ENCODE peak calls at places on chromosomes 16 and 17, in four cellular contexts. B is A549, F is GM12878, W is transverse colon. S is an unnamed sample.

GRCh38 chr16:87844374-87844733 is 25.0 kb downstream of the SLC7A5 start:
- DNase-seq in B (no peak), F (no peak), W (no peak), S (no peak)

GRCh38 chr16:73058616-73059409 is 10.9 kb upstream of the ZFHX3 start:
- DNase-seq in B (peak; percentile 77), F (no peak), W (no peak), S (peak; percentile 69)

GRCh38 chr17:34299918-34300600 is 14.5 kb downstream of the CCL11 start:
- DNase-seq in B (no peak), F (no peak), W (no peak), S (no peak)

GRCh38 chr16:22425036-22425801 is 50.8 kb upstream of the CDR2 start:
- DNase-seq in B (no peak), F (no peak), W (no peak), S (peak; percentile 78)

GRCh38 chr16:15671530-15672117 is 21.6 kb downstream of the NDE1 start:
- DNase-seq in B (no peak), F (no peak), W (no peak), S (no peak)

GRCh38 chr17:65092262-65092661 is 35.7 kb upstream of the GNA13 start:
- DNase-seq in B (peak; percentile 64), F (no peak), W (no peak), S (no peak)

GRCh38 chr17:64051153-64051552 is 30.7 kb upstream of the ICAM2 start:
- DNase-seq in B (no peak), F (no peak), W (no peak), S (peak; percentile 4)

GRCh38 chr16:26985100-26986065 is 81.3 kb upstream of the C16orf82 start:
- DNase-seq in B (no peak), F (no peak), W (no peak), S (no peak)

GRCh38 chr17:44610331-44610730 is 45.9 kb upstream of the MEIOC start:
- DNase-seq in B (no peak), F (no peak), W (no peak), S (no peak)

GRCh38 chr17:8141741-8142140 is 10.5 kb downstream of the PER1 start:
- DNase-seq in B (no peak), F (no peak), W (no peak), S (peak; percentile 71)

GRCh38 chr16:22388101-22388644 is 13.8 kb upstream of the CDR2 start:
- DNase-seq in B (no peak), F (no peak), W (no peak), S (no peak)

GRCh38 chr17:4329838-4330237 is 36.6 kb downstream of the UBE2G1 start:
- DNase-seq in B (peak; percentile 88), F (no peak), W (no peak), S (no peak)

GRCh38 chr17:76072149-76072858 is at the start of gene SRP68:
- DNase-seq in B (peak; percentile 95), F (peak; percentile 59), W (peak; percentile 93), S (peak; percentile 95)

GRCh38 chr17:29615048-29615385 is 7.7 kb downstream of the CORO6 start:
- DNase-seq in B (no peak), F (no peak), W (peak; percentile 54), S (no peak)

GRCh38 chr17:3801043-3801746 is at the start of gene ITGAE:
- DNase-seq in B (no peak), F (no peak), W (no peak), S (no peak)

GRCh38 chr16:30874821-30875717 is 18.8 kb downstream of the BCL7C start:
- DNase-seq in B (peak; percentile 93), F (peak; percentile 64), W (peak; percentile 93), S (peak; percentile 94)

GRCh38 chr17:63911657-63912100 is 621 bp upstream of the CSHL1 start:
- DNase-seq in B (peak; percentile 41), F (no peak), W (peak; percentile 44), S (no peak)

GRCh38 chr16:10625595-10626357 is 45.4 kb upstream of the EMP2 start:
- DNase-seq in B (peak; percentile 72), F (no peak), W (no peak), S (no peak)

GRCh38 chr17:82156284-82156925 is 56.2 kb downstream of the CCDC57 start:
- DNase-seq in B (no peak), F (no peak), W (no peak), S (no peak)

GRCh38 chr16:81482329-81483063 is 37.9 kb downstream of the CMIP start:
- DNase-seq in B (no peak), F (no peak), W (no peak), S (no peak)
- H3K27ac ChIP-seq in B (peak overlapping the region; percentile 81), F (peak overlapping the region; percentile 92), W (peak overlapping the region; percentile 45), S (no peak overlapping the region)

DNA sequence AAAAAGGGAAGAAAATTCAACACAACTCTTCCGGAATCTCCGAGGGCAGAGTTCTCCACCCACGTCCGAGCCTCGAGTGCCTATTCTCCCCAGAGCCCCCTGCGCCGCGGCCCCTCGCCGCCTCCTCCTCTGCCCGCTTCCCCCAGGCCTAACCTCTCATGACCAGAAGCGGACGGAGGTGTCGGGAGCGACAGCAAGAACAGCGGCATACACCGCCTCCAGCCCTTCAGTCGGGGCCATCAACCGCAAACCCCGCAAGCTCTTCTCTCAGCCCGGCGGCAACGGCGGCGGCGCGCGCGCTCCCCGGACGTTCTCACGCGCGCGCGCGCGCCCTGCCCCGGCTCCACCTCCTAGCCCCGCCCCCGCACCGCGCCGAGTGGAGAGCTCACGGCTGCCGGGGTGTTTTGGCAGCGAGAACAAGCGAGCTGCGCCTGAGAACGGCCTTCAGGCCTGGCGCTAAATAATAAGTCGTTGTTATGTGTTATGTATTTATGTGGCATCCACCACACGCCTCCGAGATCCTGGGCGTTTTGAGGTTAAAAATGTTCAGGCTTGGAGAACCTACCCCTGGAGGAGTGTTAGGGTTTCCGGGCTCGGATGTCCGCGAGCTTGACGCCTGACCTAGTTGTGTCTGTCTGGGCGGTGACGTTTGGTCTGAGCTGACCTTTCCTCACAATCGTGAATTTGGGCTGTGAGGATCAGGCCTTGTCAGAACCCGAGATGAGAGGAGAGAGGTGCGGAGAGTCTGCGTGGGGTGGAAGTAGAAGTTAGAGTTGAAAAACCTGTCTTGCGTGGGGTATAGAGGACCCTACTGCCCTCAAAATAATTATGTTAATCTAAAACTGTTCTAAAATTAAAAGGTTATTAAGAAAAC is at the start of gene RNFT1:
- DNase-seq in B (peak; percentile 84), F (peak; percentile 33), W (peak; percentile 95), S (peak; percentile 94)
- TF ChIP-seq EP300 in B (no peak), F (no peak), W (no peak), S (no peak)

DNA sequence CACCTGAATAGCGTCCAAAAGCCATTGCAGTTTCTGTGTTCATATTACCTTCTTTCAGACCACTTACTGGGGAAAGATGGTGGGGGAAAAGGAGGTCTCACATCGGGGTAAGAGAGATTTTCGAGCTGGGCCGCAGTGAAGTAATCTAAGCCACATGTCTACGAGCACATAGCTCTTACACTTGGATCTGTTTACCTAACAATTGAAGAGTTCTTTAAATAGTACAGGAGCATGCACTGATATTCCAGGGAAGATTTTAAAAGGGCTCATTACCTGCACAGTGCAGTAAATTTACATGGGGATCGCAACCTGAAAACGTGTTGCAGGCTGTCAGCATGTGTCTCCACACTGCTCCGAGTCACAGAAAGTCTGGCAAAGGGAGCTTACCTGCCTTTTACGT is 12.6 kb downstream of the MAF start:
- DNase-seq in B (no peak), F (no peak), W (no peak), S (no peak)
- H3K27ac ChIP-seq in B (no peak overlapping the region), F (no peak overlapping the region), W (no peak overlapping the region), S (no peak overlapping the region)

DNA sequence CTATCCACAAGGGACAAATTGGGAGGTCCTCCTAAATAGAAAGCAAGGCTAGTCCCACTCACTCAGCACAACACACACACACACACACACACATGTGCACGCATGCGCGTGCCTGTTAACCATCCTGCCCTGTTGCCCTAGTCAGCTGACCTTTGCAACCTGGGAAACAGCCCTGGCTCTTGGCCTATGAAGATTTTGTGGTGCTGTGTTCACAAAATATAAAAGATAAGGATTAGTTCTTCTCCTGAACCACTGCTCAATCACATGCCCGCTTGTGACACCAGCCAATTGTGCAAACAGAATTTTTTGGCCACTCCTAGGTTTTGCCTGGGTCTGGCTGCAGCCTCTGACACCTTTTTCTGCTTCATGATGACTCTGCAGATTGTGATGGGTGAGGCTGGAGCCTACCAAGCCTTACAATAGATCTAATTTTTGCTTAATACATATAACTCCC is 3.3 kb upstream of the CES1 start:
- DNase-seq in B (peak; percentile 88), F (no peak), W (no peak), S (no peak)
- TF ChIP-seq EP300 in B (no peak), F (no peak), W (no peak), S (no peak)

DNA sequence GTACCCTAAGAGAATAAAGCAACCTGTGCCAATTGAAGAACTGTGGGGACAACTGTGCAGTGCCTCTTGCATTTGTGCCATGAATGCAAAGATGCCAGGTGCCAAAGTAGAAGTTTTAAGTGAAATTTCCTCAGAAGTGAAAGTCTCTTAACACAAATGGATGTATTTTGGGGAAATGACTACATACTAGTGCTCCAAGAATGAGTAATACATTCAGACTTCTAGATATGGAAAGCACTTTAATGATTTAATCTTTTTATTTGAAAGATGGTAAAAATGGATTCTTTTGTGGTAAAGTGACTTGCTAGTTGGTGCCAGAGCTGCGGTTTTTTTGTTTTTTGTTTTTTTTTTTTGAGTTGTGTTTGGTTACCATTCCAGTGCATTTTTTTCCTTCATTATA is 15.0 kb downstream of the UTP18 start:
- DNase-seq in B (no peak), F (no peak), W (no peak), S (no peak)
- H3K27ac ChIP-seq in B (no peak overlapping the region), F (no peak overlapping the region), W (no peak overlapping the region), S (no peak overlapping the region)

GRCh38 chr17:17570207-17570797 is 21.2 kb downstream of the PEMT start:
- DNase-seq in B (peak; percentile 67), F (no peak), W (peak; percentile 39), S (no peak)

GRCh38 chr17:17569691-17570090 is 21.8 kb downstream of the PEMT start:
- DNase-seq in B (no peak), F (no peak), W (no peak), S (no peak)

GRCh38 chr17:17572010-17572785 is 19.3 kb downstream of the PEMT start:
- DNase-seq in B (no peak), F (no peak), W (no peak), S (no peak)

GRCh38 chr17:17568772-17569195 is 22.7 kb downstream of the PEMT start:
- DNase-seq in B (peak; percentile 64), F (no peak), W (peak; percentile 80), S (no peak)

DNA sequence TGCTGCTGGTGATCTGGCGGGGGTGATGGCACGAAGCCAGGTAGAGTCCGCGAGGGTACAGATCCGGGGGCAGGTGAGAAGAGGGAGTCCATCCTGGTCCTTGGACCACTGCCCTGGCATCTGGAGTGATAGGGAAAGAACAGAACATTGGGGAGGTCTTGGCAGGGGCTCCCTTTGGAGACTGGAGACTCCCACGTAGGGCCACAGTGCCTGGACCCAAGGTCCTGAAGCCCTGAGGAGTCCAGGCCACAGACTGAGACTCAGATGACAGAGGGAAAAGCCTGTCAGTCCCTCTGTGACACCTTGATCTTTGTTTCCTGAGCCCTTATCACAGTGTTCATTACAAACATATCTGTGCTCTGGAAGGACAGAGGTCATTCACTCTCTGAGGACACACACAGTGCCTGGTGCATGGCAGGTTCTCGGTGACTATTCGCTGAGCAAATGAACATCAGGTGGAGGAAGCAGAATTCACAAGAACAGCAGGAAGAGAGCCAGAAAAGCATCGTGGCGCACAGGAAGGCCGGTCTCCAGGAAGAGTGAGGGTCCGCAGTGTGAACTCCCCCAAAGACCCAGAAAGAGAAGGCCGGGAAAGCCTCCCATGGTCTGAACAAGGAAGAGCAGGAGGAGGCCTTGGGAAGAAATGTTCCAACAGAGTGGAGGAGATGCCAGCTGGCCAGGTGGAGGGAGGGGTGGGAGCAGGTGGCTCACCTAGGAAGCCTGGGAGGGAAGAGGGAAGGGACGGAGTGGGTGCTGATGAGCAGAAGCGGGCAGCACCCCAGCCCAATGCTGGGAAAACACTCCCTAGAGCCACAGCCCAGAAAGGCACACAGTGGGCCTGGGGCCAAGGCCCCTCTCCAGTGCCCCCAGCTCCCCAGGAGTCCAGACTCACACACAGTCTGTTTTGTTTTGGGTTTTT is 20.5 kb downstream of the PEMT start:
- DNase-seq in B (no peak), F (no peak), W (no peak), S (no peak)
- TF ChIP-seq EP300 in B (no peak), F (no peak), W (no peak), S (no peak)